ENCODE peak calls at places on chromosomes 3 and 15, in four cellular contexts. V is WTC11, W is HepG2, B is K562. G is an unnamed sample.

GRCh38 chr3:173938159-173938558 is 540.6 kb downstream of the NLGN1 start:
- DNase-seq in B (no peak), V (no peak), W (peak), G (peak)

GRCh38 chr15:76057332-76058000 is 2.3 kb upstream of the TMEM266 start:
- DNase-seq in V (peak), B (peak), W (peak), G (peak)

GRCh38 chr3:126267169-126267975 is 87.0 kb upstream of the ALDH1L1 start:
- DNase-seq in W (peak), B (no peak), V (peak), G (peak)

GRCh38 chr15:58520464-58520863 is 88.7 kb downstream of the LIPC start:
- DNase-seq in B (no peak), V (no peak), W (no peak), G (no peak)

GRCh38 chr3:60294181-60294580 is 957.1 kb downstream of the FHIT start:
- DNase-seq in V (no peak), W (no peak), B (no peak), G (no peak)

GRCh38 chr3:34646911-34647465 is 848.6 kb downstream of the PDCD6IP start:
- DNase-seq in V (no peak), W (no peak), B (no peak), G (no peak)

GRCh38 chr15:71195242-71195641 is 80.0 kb downstream of the THSD4 start:
- DNase-seq in B (peak), V (no peak), W (no peak), G (peak)

GRCh38 chr3:193548406-193548805 is 6.3 kb downstream of the ATP13A4 start:
- DNase-seq in V (no peak), W (no peak), B (no peak), G (no peak)

GRCh38 chr3:177906573-177907229 is 629.5 kb upstream of the KCNMB2 start:
- DNase-seq in W (no peak), B (no peak), V (no peak), G (no peak)

GRCh38 chr15:69841046-69841828 is 256.5 kb downstream of the TLE3 start:
- DNase-seq in B (no peak), V (no peak), W (no peak), G (no peak)

GRCh38 chr15:70308011-70308761 is 210.5 kb upstream of the TLE3 start:
- DNase-seq in W (no peak), B (no peak), V (no peak), G (peak)

GRCh38 chr3:119819806-119820205 is 37.9 kb downstream of the NR1I2 start:
- DNase-seq in W (no peak), V (no peak), B (no peak), G (no peak)

GRCh38 chr3:11600501-11601282 is 43.0 kb downstream of the VGLL4 start:
- DNase-seq in W (peak), V (peak), B (no peak), G (peak)

GRCh38 chr3:71062920-71063767 is 520.4 kb downstream of the FOXP1 start:
- DNase-seq in B (no peak), V (no peak), W (no peak), G (no peak)

GRCh38 chr3:89049119-89049518 is 58.3 kb upstream of the EPHA3 start:
- DNase-seq in B (no peak), W (peak), V (peak), G (peak)

GRCh38 chr15:72156928-72157327 is 38.7 kb downstream of the SENP8 start:
- DNase-seq in W (no peak), B (no peak), V (no peak), G (no peak)

GRCh38 chr3:20185364-20185732 is 658 bp downstream of the SGO1 start:
- DNase-seq in B (no peak), W (no peak), V (no peak), G (peak)

GRCh38 chr3:89380006-89380405 is 272.6 kb downstream of the EPHA3 start:
- DNase-seq in V (no peak), W (no peak), B (no peak), G (no peak)

GRCh38 chr3:197578376-197578775 is 22.6 kb upstream of the BDH1 start:
- DNase-seq in V (no peak), W (no peak), B (peak), G (no peak)

GRCh38 chr3:194125474-194125873 is 10.5 kb upstream of the HES1 start:
- DNase-seq in B (no peak), V (no peak), W (no peak), G (no peak)

GRCh38 chr3:9067352-9067975 is 104.2 kb upstream of the RAD18 start:
- DNase-seq in B (peak), V (peak), W (peak), G (peak)

GRCh38 chr3:15815696-15816095 is 17.9 kb upstream of the ANKRD28 start:
- DNase-seq in V (no peak), B (no peak), W (peak), G (peak)

GRCh38 chr3:139112230-139112558 is 67.5 kb upstream of the PRR23C start:
- DNase-seq in B (no peak), W (no peak), V (no peak), G (no peak)

GRCh38 chr15:67125589-67126502 is 60.4 kb downstream of the SMAD3 start:
- DNase-seq in W (no peak), V (no peak), B (peak), G (peak)

GRCh38 chr3:154795582-154795981 is 284.5 kb upstream of the MME start:
- DNase-seq in W (no peak), V (no peak), B (no peak), G (no peak)

GRCh38 chr3:120907659-120908029 is 361 bp upstream of the STXBP5L start:
- DNase-seq in V (no peak), W (no peak), B (no peak), G (no peak)

GRCh38 chr3:172846706-172847105 is 96.2 kb downstream of the ECT2 start:
- DNase-seq in W (no peak), V (no peak), B (no peak), G (no peak)

GRCh38 chr15:62389887-62390792 is 225.1 kb upstream of the C2CD4B start:
- DNase-seq in B (peak), V (peak), W (peak), G (peak)

GRCh38 chr3:182508896-182509295 is 284.4 kb upstream of the ATP11B start:
- DNase-seq in V (peak), B (no peak), W (no peak), G (no peak)

GRCh38 chr15:85854345-85855097 is 59.8 kb upstream of the KLHL25 start:
- DNase-seq in B (peak), V (peak), W (peak), G (peak)

GRCh38 chr3:195802261-195802701 is 9.4 kb downstream of the MUC4 start:
- DNase-seq in V (no peak), W (no peak), B (no peak), G (no peak)

GRCh38 chr3:99607151-99607550 is 31.2 kb upstream of the COL8A1 start:
- DNase-seq in W (no peak), V (no peak), B (no peak), G (no peak)

GRCh38 chr15:85756411-85757072 is 38.2 kb downstream of the KLHL25 start:
- DNase-seq in W (no peak), B (no peak), V (no peak), G (no peak)

GRCh38 chr15:82810061-82810862 is 834 bp downstream of the WHAMM start:
- DNase-seq in W (peak), V (peak), B (no peak), G (no peak)

GRCh38 chr15:81308260-81308659 is 15.7 kb downstream of the STARD5 start:
- DNase-seq in V (no peak), B (no peak), W (no peak), G (no peak)

GRCh38 chr15:66839511-66840112 is 137.6 kb downstream of the SMAD6 start:
- DNase-seq in B (no peak), V (no peak), W (no peak), G (no peak)

GRCh38 chr15:40944510-40945296 is 8.6 kb upstream of the CHAC1 start:
- DNase-seq in W (no peak), V (no peak), B (no peak), G (no peak)

GRCh38 chr3:71064976-71065763 is 518.4 kb downstream of the FOXP1 start:
- DNase-seq in B (peak), W (peak), V (peak), G (peak)

DNA sequence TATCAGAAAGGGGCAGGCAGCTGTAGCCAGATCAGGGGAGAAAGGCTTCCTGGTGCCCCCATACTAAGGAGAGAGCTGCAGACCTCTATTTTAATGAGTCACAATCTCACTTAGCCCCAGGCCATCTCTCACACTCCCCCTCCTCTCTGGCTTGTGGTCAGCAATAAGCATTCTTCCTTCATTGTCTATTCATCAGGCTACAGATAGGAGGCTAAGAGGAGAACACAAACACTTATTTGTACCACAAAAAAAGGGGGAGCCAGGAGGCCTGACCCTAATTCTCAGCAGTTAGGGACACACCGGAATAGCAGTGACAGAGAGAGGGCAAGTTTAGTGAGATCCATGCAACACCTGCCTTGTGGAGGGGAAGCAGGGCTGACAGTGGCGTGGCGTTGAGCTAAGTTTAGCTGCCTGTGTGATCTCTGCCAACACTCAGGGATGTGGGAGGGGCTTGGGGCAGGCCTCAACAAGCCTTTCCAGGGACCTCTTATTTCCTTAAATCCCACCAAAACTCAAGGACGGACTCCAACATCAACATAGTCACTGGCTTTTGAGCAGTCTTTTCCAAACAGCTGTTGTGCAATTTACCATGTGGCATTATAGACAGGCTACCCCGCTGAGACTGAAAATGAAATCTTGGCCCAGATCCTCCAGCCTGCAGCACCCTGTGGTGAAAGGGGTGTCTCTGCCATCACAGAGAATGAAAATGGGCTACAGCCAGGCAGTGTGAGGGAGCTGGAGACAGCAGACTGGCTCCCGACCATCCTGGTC is 191.9 kb upstream of the TSC22D2 start:
- DNase-seq in W (no peak), V (no peak), B (no peak), G (no peak)
- TF ChIP-seq NR3C1 in W (no peak), V (no peak), B (no peak), G (no peak)

GRCh38 chr3:37606472-37606871 is 255.2 kb upstream of the CTDSPL start:
- DNase-seq in B (no peak), W (no peak), V (no peak), G (no peak)
- TF ChIP-seq MAX in B (no peak), W (no peak), V (no peak), G (no peak)

GRCh38 chr15:46344906-46345305 is 710.1 kb downstream of the SQOR start:
- DNase-seq in V (no peak), B (no peak), W (no peak), G (no peak)

GRCh38 chr15:46343527-46343926 is 708.7 kb downstream of the SQOR start:
- DNase-seq in B (no peak), W (no peak), V (no peak), G (no peak)

DNA sequence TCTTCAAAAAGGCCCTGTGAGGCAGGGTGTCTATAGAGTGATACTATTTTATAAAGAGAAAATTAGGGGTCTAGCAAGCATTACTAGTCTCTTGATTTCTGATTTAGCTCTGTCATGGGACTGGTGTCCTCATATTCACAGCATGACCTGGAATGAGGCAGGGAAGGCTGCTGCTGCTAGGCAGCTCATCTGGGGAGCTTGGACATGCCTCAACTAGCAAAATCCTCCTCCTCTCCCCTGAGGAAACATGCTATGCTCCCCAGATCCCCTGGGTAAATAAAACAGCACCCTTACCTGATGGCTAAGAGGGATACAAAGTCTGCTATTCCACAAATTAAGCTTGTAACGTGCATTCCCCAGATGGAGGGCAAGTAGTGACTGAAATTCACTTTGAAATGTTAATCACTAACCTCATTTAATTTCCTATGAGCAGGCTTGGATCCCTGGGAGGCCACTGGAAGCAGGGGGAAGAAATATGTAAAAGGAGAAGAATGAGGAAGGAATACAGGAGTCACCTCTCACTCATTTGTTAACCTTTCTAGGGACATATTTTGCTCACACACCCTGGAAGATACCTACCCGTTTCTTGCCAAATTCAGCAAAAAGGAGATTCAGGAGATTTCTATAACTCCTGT is 709.4 kb downstream of the SQOR start:
- DNase-seq in W (no peak), B (no peak), V (no peak), G (no peak)
- TF ChIP-seq JUN in W (no peak), B (no peak), V (no peak), G (no peak)

GRCh38 chr3:106371605-106372292 is 502.9 kb upstream of the CBLB start:
- DNase-seq in B (no peak), V (no peak), W (no peak), G (no peak)
- TF ChIP-seq NR3C1 in B (no peak), V (no peak), W (no peak), G (no peak)

GRCh38 chr3:58260733-58261132 is 23.1 kb downstream of the ABHD6 start:
- DNase-seq in W (no peak), B (no peak), V (no peak), G (no peak)
- TF ChIP-seq MAX in W (no peak), B (no peak), V (no peak), G (no peak)

DNA sequence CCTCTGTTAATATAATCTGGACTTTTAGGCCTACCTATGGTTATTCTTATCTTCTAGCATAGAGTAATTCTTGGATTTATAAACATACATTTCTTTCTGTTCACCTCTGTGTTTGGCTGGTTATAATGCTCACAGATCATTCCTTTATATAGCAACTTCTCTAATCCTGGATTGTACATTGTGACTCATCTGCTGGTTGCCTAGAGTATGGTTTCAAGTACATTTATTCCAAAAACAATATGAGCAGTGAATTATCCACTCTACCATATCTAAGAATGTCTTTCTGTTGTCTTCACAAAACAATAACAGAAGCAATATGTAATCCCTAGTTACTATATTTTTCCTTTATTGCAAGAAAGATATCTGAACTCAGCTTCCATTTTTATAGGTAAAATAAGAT is 35.3 kb downstream of the FSIP1 start:
- DNase-seq in B (no peak), V (no peak), W (no peak), G (no peak)
- TF ChIP-seq JUN in B (no peak), V (no peak), W (no peak), G (no peak)